ENCODE peak calls at places on chromosome 20, in four cellular contexts. C is AG10803, A is cardiac septum, G is progenitor cell of endocrine pancreas. F is an unnamed sample.
A peak's percentile ranks its signal among the peaks of the same experiment; 100 is the strongest.

GRCh38 chr20:50572922-50573777 is 63.0 kb downstream of the PTPN1 start:
- DNase-seq in C (peak; percentile 97), G (no peak), A (no peak), F (peak; percentile 75)

GRCh38 chr20:48051810-48052491 is 266.7 kb upstream of the SULF2 start:
- DNase-seq in G (no peak), C (peak; percentile 72), A (no peak), F (no peak)

GRCh38 chr20:63071541-63072181 is 64.9 kb upstream of the BHLHE23 start:
- DNase-seq in A (no peak), C (peak; percentile 54), G (no peak), F (peak; percentile 20)

GRCh38 chr20:39946946-39947345 is 742.1 kb downstream of the MAFB start:
- DNase-seq in G (no peak), C (no peak), A (no peak), F (no peak)

GRCh38 chr20:4829494-4830211 is 107.9 kb downstream of the PRND start:
- DNase-seq in A (no peak), G (no peak), C (no peak), F (no peak)

GRCh38 chr20:1423625-1424106 is 30.8 kb upstream of the FKBP1A start:
- DNase-seq in G (peak; percentile 35), A (no peak), C (peak; percentile 53), F (no peak)

GRCh38 chr20:40706977-40707582 is 18.0 kb upstream of the MAFB start:
- DNase-seq in C (no peak), G (no peak), A (no peak), F (no peak)

GRCh38 chr20:890671-891070 is 25.5 kb downstream of the ANGPT4 start:
- DNase-seq in C (no peak), G (no peak), A (peak; percentile 33), F (no peak)

F was measured in left ventricle myocardium superior.